ENCODE peak calls at places on chromosomes 6 and 20, in nine cellular contexts. D is epithelial cell of esophagus, I is HFFc6, Q is fibroblast of pulmonary artery, T is AG09319, U is omental fat pad, F is RWPE1, W is fibroblast of lung, Z is mucosa of descending colon. C is an unnamed sample.

GRCh38 chr6:63807056-63807455 is 171.5 kb downstream of the PHF3 start:
- DNase-seq in Z (no peak), D (no peak), F (no peak), W (no peak), U (no peak), Q (peak; percentile 40), I (no peak), T (no peak), C (peak; percentile 27)

GRCh38 chr6:142313284-142313683 is 11.5 kb downstream of the ADGRG6 start:
- DNase-seq in Q (peak; percentile 70), I (peak; percentile 85), F (no peak), W (peak; percentile 80), T (peak; percentile 15), Z (no peak), U (no peak), D (peak; percentile 81), C (peak; percentile 89)

GRCh38 chr6:30896541-30896940 is 11.5 kb upstream of the GTF2H4 start:
- DNase-seq in Q (no peak), U (no peak), W (no peak), Z (peak; percentile 21), T (no peak), F (no peak), D (no peak), I (no peak), C (no peak)

GRCh38 chr20:44733341-44734069 is 12.2 kb upstream of the KCNK15 start:
- DNase-seq in Q (peak; percentile 81), U (peak; percentile 39), T (peak; percentile 40), D (peak; percentile 73), F (peak; percentile 90), I (peak; percentile 64), Z (peak; percentile 72), W (peak; percentile 48), C (peak; percentile 54)

GRCh38 chr6:146224449-146224848 is 195.6 kb downstream of the GRM1 start:
- DNase-seq in T (no peak), U (no peak), F (no peak), Z (no peak), I (no peak), D (no peak), Q (peak; percentile 12), W (peak; percentile 6), C (no peak)

GRCh38 chr20:37777556-37777955 is 83.7 kb downstream of the CTNNBL1 start:
- DNase-seq in F (no peak), W (peak; percentile 27), Q (peak; percentile 62), U (no peak), T (no peak), D (no peak), I (no peak), Z (no peak), C (no peak)

GRCh38 chr6:71287038-71287437 is 1.6 kb upstream of the OGFRL1 start:
- DNase-seq in Q (no peak), W (no peak), Z (peak; percentile 23), U (no peak), T (peak; percentile 43), I (no peak), D (no peak), F (no peak), C (no peak)

GRCh38 chr6:26141378-26141901 is 54.2 kb downstream of the HFE start:
- DNase-seq in T (no peak), F (no peak), D (no peak), I (no peak), Q (peak; percentile 32), W (no peak), Z (no peak), U (no peak), C (no peak)

GRCh38 chr6:169618526-169619490 is 83.0 kb downstream of the WDR27 start:
- DNase-seq in W (peak; percentile 97), Q (peak; percentile 72), Z (no peak), U (no peak), F (peak; percentile 36), D (peak; percentile 26), T (peak; percentile 85), I (peak; percentile 94), C (peak; percentile 55)

GRCh38 chr20:46920114-46920513 is 25.5 kb downstream of the EYA2 start:
- DNase-seq in U (no peak), T (no peak), Q (no peak), D (no peak), F (no peak), W (no peak), Z (no peak), I (no peak), C (no peak)

GRCh38 chr20:3339076-3339475 is 68.4 kb downstream of the DNAAF9 start:
- DNase-seq in T (no peak), D (no peak), U (no peak), Z (no peak), F (no peak), Q (no peak), W (no peak), I (no peak), C (peak; percentile 17)
- TF ChIP-seq CTCF in T (no peak), D (no peak), U (no peak), Z (no peak), F (no peak), Q (no peak), W (no peak), I (no peak), C (no peak)

GRCh38 chr20:60268502-60268901 is 310.3 kb downstream of the CDH26 start:
- DNase-seq in Q (no peak), F (peak; percentile 38), D (no peak), Z (no peak), U (no peak), T (no peak), I (no peak), W (no peak), C (no peak)
- TF ChIP-seq CTCF in Q (no peak), F (no peak), D (no peak), Z (no peak), U (no peak), T (no peak), I (no peak), W (no peak), C (no peak)

GRCh38 chr20:25470045-25470444 is 62.6 kb downstream of the GINS1 start:
- DNase-seq in Q (peak; percentile 38), W (peak; percentile 30), D (peak; percentile 72), I (no peak), F (peak; percentile 50), U (no peak), T (no peak), Z (peak; percentile 57), C (peak; percentile 51)
- TF ChIP-seq CTCF in Q (peak; percentile 41), W (peak; percentile 13), D (peak; percentile 81), I (peak; percentile 60), F (peak; percentile 61), U (no peak), T (peak; percentile 36), Z (no peak), C (peak; percentile 87)

DNA sequence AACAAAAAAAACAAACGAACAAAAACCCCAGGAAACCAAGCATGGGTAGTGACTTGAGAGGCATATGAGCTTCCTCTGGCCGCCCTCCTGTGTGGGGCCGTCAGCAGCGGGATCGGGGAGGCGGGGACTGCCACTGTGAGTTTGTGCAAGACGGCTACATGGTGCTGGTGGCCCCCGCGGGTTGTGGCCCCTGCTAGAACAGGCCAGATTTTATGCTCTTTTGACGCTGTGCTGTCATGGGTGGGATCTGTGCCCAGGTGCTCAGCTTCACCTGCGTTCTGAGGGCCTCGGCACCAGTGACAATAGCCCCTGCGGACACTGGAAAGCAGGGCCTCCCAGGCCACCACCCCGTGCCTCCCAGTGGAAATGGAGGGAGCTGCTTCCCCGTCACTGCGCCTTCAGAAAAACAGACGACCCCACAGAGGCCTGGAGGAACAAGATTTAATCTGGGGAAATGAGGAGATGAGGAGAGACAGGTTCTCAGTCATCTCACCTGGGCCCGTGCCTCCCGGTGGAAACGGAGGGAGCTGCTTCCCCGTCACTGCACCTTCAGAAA is 4.7 kb upstream of the KCNQ2 start:
- DNase-seq in Q (no peak), T (no peak), U (no peak), D (no peak), F (no peak), I (no peak), W (no peak), Z (no peak), C (no peak)
- TF ChIP-seq CTCF in Q (no peak), T (no peak), U (no peak), D (no peak), F (no peak), I (no peak), W (no peak), Z (no peak), C (no peak)

GRCh38 chr20:52937701-52938100 is 34.5 kb upstream of the TSHZ2 start:
- DNase-seq in F (no peak), D (no peak), T (no peak), W (peak; percentile 76), Z (no peak), I (no peak), U (no peak), Q (no peak), C (no peak)
- TF ChIP-seq CTCF in F (no peak), D (no peak), T (no peak), W (no peak), Z (no peak), I (no peak), U (no peak), Q (no peak), C (no peak)

GRCh38 chr20:33812673-33813462 is 1.7 kb downstream of the CHMP4B start:
- DNase-seq in Z (no peak), U (no peak), T (no peak), W (no peak), Q (no peak), F (peak; percentile 38), D (peak; percentile 37), I (no peak), C (peak; percentile 32)
- TF ChIP-seq CTCF in Z (no peak), U (no peak), T (no peak), W (no peak), Q (no peak), F (no peak), D (no peak), I (no peak), C (no peak)

GRCh38 chr6:43803055-43803782 is 33.2 kb downstream of the VEGFA start:
- DNase-seq in F (no peak), Q (peak; percentile 52), W (no peak), U (no peak), Z (no peak), T (no peak), I (no peak), D (peak; percentile 50), C (peak; percentile 39)

GRCh38 chr6:43798688-43799444 is 28.9 kb downstream of the VEGFA start:
- DNase-seq in T (peak; percentile 20), I (peak; percentile 84), Z (peak; percentile 86), D (peak; percentile 76), Q (peak; percentile 58), W (peak; percentile 74), U (no peak), F (peak; percentile 84), C (peak; percentile 78)

GRCh38 chr6:43801489-43802181 is 31.6 kb downstream of the VEGFA start:
- DNase-seq in T (no peak), F (no peak), Q (no peak), I (no peak), Z (no peak), W (no peak), U (no peak), D (no peak), C (no peak)

GRCh38 chr6:43799671-43800623 is 29.9 kb downstream of the VEGFA start:
- DNase-seq in D (no peak), W (no peak), F (no peak), I (no peak), Q (no peak), T (no peak), Z (no peak), U (no peak), C (no peak)

GRCh38 chr6:43800746-43801488 is 30.9 kb downstream of the VEGFA start:
- DNase-seq in Z (no peak), W (no peak), T (no peak), D (no peak), F (no peak), I (no peak), Q (no peak), U (no peak), C (no peak)
- TF ChIP-seq CTCF in Z (no peak), W (no peak), T (no peak), D (peak; percentile 5), F (no peak), I (peak; percentile 60), Q (no peak), U (no peak), C (peak; percentile 9)